ENCODE peak calls at places on chromosomes 6 and 20, in nine cellular contexts. One of them, this sample, is unnamed.

GRCh38 chr6:97925504-97925903 is 642.5 kb upstream of the MMS22L start:
- DNase-seq in transverse colon: no peak
- DNase-seq in spleen: no peak
- DNase-seq in adrenal gland: no peak
- DNase-seq in neural progenitor cell: no peak
- DNase-seq in brain microvascular endothelial cell: no peak
- DNase-seq in AG10803: peak
- DNase-seq in breast epithelium: no peak
- DNase-seq in mucosa of descending colon: no peak
- DNase-seq in this sample: no peak

GRCh38 chr6:163739968-163740367 is 325.4 kb downstream of the QKI start:
- DNase-seq in neural progenitor cell: no peak
- DNase-seq in breast epithelium: no peak
- DNase-seq in adrenal gland: peak
- DNase-seq in spleen: peak
- DNase-seq in brain microvascular endothelial cell: no peak
- DNase-seq in mucosa of descending colon: no peak
- DNase-seq in AG10803: no peak
- DNase-seq in transverse colon: no peak
- DNase-seq in this sample: no peak

GRCh38 chr6:142786476-142786875 is 158.5 kb downstream of the HIVEP2 start:
- DNase-seq in spleen: no peak
- DNase-seq in mucosa of descending colon: no peak
- DNase-seq in AG10803: no peak
- DNase-seq in breast epithelium: no peak
- DNase-seq in transverse colon: no peak
- DNase-seq in adrenal gland: no peak
- DNase-seq in brain microvascular endothelial cell: no peak
- DNase-seq in neural progenitor cell: no peak
- DNase-seq in this sample: no peak

GRCh38 chr6:152299336-152299735 is 337.8 kb downstream of the SYNE1 start:
- DNase-seq in spleen: no peak
- DNase-seq in mucosa of descending colon: no peak
- DNase-seq in brain microvascular endothelial cell: no peak
- DNase-seq in breast epithelium: no peak
- DNase-seq in AG10803: no peak
- DNase-seq in adrenal gland: no peak
- DNase-seq in neural progenitor cell: no peak
- DNase-seq in transverse colon: no peak
- DNase-seq in this sample: no peak

GRCh38 chr6:31814677-31815024 is 432 bp downstream of the HSPA1L start:
- DNase-seq in brain microvascular endothelial cell: peak
- DNase-seq in adrenal gland: peak
- DNase-seq in breast epithelium: peak
- DNase-seq in spleen: peak
- DNase-seq in transverse colon: peak
- DNase-seq in mucosa of descending colon: peak
- DNase-seq in neural progenitor cell: peak
- DNase-seq in AG10803: peak
- DNase-seq in this sample: peak

GRCh38 chr6:7579850-7580249 is 10.1 kb upstream of the SNRNP48 start:
- DNase-seq in AG10803: no peak
- DNase-seq in transverse colon: no peak
- DNase-seq in spleen: no peak
- DNase-seq in adrenal gland: no peak
- DNase-seq in mucosa of descending colon: no peak
- DNase-seq in breast epithelium: no peak
- DNase-seq in neural progenitor cell: no peak
- DNase-seq in brain microvascular endothelial cell: no peak
- DNase-seq in this sample: no peak

GRCh38 chr20:2707353-2708072 is 14.9 kb downstream of the EBF4 start:
- DNase-seq in brain microvascular endothelial cell: no peak
- DNase-seq in AG10803: no peak
- DNase-seq in mucosa of descending colon: no peak
- DNase-seq in transverse colon: no peak
- DNase-seq in spleen: no peak
- DNase-seq in adrenal gland: no peak
- DNase-seq in breast epithelium: no peak
- DNase-seq in neural progenitor cell: no peak
- DNase-seq in this sample: no peak

GRCh38 chr6:53349209-53349693 is 501 bp upstream of the ELOVL5 start:
- DNase-seq in neural progenitor cell: no peak
- DNase-seq in breast epithelium: no peak
- DNase-seq in adrenal gland: no peak
- DNase-seq in brain microvascular endothelial cell: no peak
- DNase-seq in spleen: no peak
- DNase-seq in transverse colon: no peak
- DNase-seq in mucosa of descending colon: no peak
- DNase-seq in AG10803: no peak
- DNase-seq in this sample: no peak

GRCh38 chr6:143136647-143137046 is 76.0 kb downstream of the AIG1 start:
- DNase-seq in adrenal gland: no peak
- DNase-seq in AG10803: no peak
- DNase-seq in brain microvascular endothelial cell: no peak
- DNase-seq in spleen: no peak
- DNase-seq in mucosa of descending colon: no peak
- DNase-seq in transverse colon: no peak
- DNase-seq in breast epithelium: no peak
- DNase-seq in neural progenitor cell: no peak
- DNase-seq in this sample: no peak

GRCh38 chr6:35146453-35146852 is 5.3 kb upstream of the TCP11 start:
- DNase-seq in transverse colon: peak
- DNase-seq in brain microvascular endothelial cell: peak
- DNase-seq in spleen: no peak
- DNase-seq in AG10803: peak
- DNase-seq in adrenal gland: peak
- DNase-seq in breast epithelium: no peak
- DNase-seq in neural progenitor cell: peak
- DNase-seq in mucosa of descending colon: peak
- DNase-seq in this sample: no peak

GRCh38 chr6:48765352-48765961 is 654.5 kb upstream of the PTCHD4 start:
- DNase-seq in breast epithelium: no peak
- DNase-seq in brain microvascular endothelial cell: peak
- DNase-seq in spleen: no peak
- DNase-seq in adrenal gland: peak
- DNase-seq in neural progenitor cell: peak
- DNase-seq in mucosa of descending colon: no peak
- DNase-seq in transverse colon: no peak
- DNase-seq in AG10803: peak
- DNase-seq in this sample: peak

GRCh38 chr6:142943746-142944125 is 1.2 kb downstream of the HIVEP2 start:
- DNase-seq in breast epithelium: no peak
- DNase-seq in AG10803: peak
- DNase-seq in adrenal gland: peak
- DNase-seq in brain microvascular endothelial cell: no peak
- DNase-seq in transverse colon: peak
- DNase-seq in neural progenitor cell: peak
- DNase-seq in mucosa of descending colon: peak
- DNase-seq in spleen: peak
- DNase-seq in this sample: no peak

GRCh38 chr6:5472583-5472982 is 211.3 kb downstream of the FARS2 start:
- DNase-seq in adrenal gland: no peak
- DNase-seq in transverse colon: no peak
- DNase-seq in neural progenitor cell: no peak
- DNase-seq in breast epithelium: no peak
- DNase-seq in brain microvascular endothelial cell: no peak
- DNase-seq in spleen: no peak
- DNase-seq in mucosa of descending colon: no peak
- DNase-seq in AG10803: no peak
- DNase-seq in this sample: no peak

GRCh38 chr6:78324213-78324612 is 543.1 kb upstream of the IRAK1BP1 start:
- DNase-seq in adrenal gland: no peak
- DNase-seq in brain microvascular endothelial cell: peak
- DNase-seq in transverse colon: no peak
- DNase-seq in mucosa of descending colon: no peak
- DNase-seq in breast epithelium: no peak
- DNase-seq in spleen: no peak
- DNase-seq in neural progenitor cell: no peak
- DNase-seq in AG10803: no peak
- DNase-seq in this sample: no peak

GRCh38 chr6:144007779-144008500 is at the start of gene PLAGL1:
- DNase-seq in spleen: peak
- DNase-seq in breast epithelium: no peak
- DNase-seq in brain microvascular endothelial cell: peak
- DNase-seq in adrenal gland: peak
- DNase-seq in mucosa of descending colon: peak
- DNase-seq in neural progenitor cell: peak
- DNase-seq in AG10803: peak
- DNase-seq in transverse colon: peak
- DNase-seq in this sample: no peak

GRCh38 chr20:63068711-63069367 is 62.1 kb upstream of the BHLHE23 start:
- DNase-seq in neural progenitor cell: no peak
- DNase-seq in transverse colon: no peak
- DNase-seq in AG10803: no peak
- DNase-seq in spleen: peak
- DNase-seq in mucosa of descending colon: no peak
- DNase-seq in brain microvascular endothelial cell: no peak
- DNase-seq in adrenal gland: no peak
- DNase-seq in breast epithelium: no peak
- DNase-seq in this sample: no peak

GRCh38 chr6:13445005-13445743 is 42.2 kb downstream of the GFOD1 start:
- DNase-seq in adrenal gland: peak
- DNase-seq in AG10803: peak
- DNase-seq in breast epithelium: peak
- DNase-seq in transverse colon: peak
- DNase-seq in mucosa of descending colon: peak
- DNase-seq in spleen: peak
- DNase-seq in brain microvascular endothelial cell: peak
- DNase-seq in neural progenitor cell: peak
- DNase-seq in this sample: no peak

DNA sequence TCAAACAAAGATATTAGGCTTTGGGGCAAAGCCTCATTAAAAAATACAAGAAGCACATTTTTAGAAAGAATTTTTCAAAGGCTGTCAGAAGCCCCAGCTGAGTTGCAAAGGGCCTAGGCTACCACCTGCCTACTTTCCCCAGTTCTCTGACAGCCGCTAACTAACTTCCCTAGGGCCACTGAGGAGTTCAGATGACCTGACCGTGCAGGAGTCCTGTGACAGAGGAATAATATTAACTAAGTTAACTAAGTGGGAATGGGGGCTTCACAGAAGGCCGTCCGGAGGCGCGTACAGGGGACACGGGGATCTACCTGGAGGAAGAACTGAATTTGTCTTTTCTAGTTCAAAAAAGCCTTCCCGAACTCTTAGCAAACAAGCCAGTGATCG is 884 bp downstream of the MCHR2 start:
- DNase-seq in spleen: no peak
- DNase-seq in adrenal gland: no peak
- DNase-seq in brain microvascular endothelial cell: no peak
- DNase-seq in mucosa of descending colon: no peak
- DNase-seq in transverse colon: no peak
- DNase-seq in neural progenitor cell: no peak
- DNase-seq in AG10803: no peak
- DNase-seq in breast epithelium: no peak
- DNase-seq in this sample: no peak
- H3K4me3 ChIP-seq in spleen: no peak
- H3K4me3 ChIP-seq in adrenal gland: no peak
- H3K4me3 ChIP-seq in brain microvascular endothelial cell: peak
- H3K4me3 ChIP-seq in mucosa of descending colon: no peak
- H3K4me3 ChIP-seq in transverse colon: no peak
- H3K4me3 ChIP-seq in neural progenitor cell: peak
- H3K4me3 ChIP-seq in AG10803: peak
- H3K4me3 ChIP-seq in breast epithelium: no peak
- H3K4me3 ChIP-seq in this sample: peak

GRCh38 chr6:33248932-33249731 is 22.5 kb downstream of the VPS52 start:
- DNase-seq in neural progenitor cell: peak
- DNase-seq in breast epithelium: peak
- DNase-seq in brain microvascular endothelial cell: peak
- DNase-seq in mucosa of descending colon: peak
- DNase-seq in transverse colon: peak
- DNase-seq in AG10803: peak
- DNase-seq in adrenal gland: peak
- DNase-seq in spleen: peak
- DNase-seq in this sample: peak
- TF ChIP-seq CTCF in neural progenitor cell: no peak
- TF ChIP-seq CTCF in breast epithelium: no peak
- TF ChIP-seq CTCF in brain microvascular endothelial cell: no peak
- TF ChIP-seq CTCF in mucosa of descending colon: no peak
- TF ChIP-seq CTCF in transverse colon: no peak
- TF ChIP-seq CTCF in AG10803: peak
- TF ChIP-seq CTCF in adrenal gland: no peak
- TF ChIP-seq CTCF in spleen: no peak
- TF ChIP-seq CTCF in this sample: peak

DNA sequence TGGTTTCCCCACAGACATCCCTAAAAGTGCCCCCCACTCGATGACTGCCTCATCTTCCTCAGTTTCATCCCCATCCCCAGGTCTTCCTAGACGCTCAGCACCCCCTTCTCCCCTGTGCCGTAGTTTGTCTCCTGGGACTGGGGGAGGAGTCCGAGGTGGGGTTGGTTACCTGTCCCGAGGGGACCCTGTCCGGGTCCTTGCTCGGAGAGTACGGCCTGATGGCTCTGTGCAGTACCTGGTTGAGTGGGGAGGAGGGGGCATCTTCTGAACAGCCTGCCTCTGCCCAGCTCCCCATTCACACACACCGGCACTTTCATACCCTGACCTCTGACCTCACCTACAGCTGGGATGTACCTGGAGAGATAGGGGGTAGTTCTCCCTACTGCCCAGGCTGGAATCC is 2.1 kb downstream of the CUTA start:
- DNase-seq in transverse colon: no peak
- DNase-seq in mucosa of descending colon: no peak
- DNase-seq in breast epithelium: no peak
- DNase-seq in brain microvascular endothelial cell: no peak
- DNase-seq in adrenal gland: peak
- DNase-seq in AG10803: no peak
- DNase-seq in spleen: peak
- DNase-seq in neural progenitor cell: no peak
- DNase-seq in this sample: no peak
- H3K4me3 ChIP-seq in transverse colon: no peak
- H3K4me3 ChIP-seq in mucosa of descending colon: no peak
- H3K4me3 ChIP-seq in breast epithelium: no peak
- H3K4me3 ChIP-seq in brain microvascular endothelial cell: peak
- H3K4me3 ChIP-seq in adrenal gland: no peak
- H3K4me3 ChIP-seq in AG10803: peak
- H3K4me3 ChIP-seq in spleen: no peak
- H3K4me3 ChIP-seq in neural progenitor cell: peak
- H3K4me3 ChIP-seq in this sample: peak

DNA sequence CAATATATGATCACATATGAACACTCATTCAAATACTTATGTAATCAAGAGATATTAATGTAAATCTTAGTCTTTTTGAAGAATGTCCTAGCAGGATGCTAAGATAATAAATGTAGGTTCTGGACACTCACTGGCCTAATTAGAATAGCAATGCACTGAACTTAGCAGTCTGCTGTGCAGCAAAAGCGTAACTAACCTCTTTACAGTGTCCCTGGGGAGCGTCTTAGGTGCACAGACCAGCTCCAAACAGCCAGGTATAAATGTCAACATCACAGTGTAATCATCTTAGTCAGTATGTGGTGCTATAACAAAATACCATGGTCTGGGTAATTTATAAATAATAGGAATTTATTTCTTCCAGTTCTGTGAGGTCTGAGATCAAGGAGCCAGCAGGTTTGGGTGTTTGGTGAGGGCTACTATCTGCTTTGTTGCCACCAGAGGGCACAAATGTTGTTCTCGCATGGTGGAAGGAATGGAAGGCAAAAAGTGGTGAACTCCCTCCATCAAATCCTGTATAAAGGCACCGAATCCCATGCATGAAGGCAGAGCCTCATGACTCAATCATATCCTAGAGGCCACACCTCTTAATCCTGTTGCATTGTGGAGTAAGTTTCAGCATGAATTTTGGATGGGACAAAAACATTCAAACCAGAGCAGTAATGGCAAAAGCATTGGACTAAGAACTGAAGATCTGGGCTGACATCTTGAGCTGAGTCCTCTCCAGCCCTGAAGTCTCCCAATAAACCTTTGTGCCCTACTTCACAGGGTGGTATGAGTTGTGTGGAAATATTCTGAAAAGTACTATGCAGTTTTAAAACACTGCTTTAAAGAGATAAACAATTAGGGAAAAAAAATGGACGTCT is 41.8 kb upstream of the FOXO3 start:
- DNase-seq in transverse colon: no peak
- DNase-seq in AG10803: peak
- DNase-seq in breast epithelium: no peak
- DNase-seq in spleen: no peak
- DNase-seq in brain microvascular endothelial cell: peak
- DNase-seq in adrenal gland: no peak
- DNase-seq in neural progenitor cell: peak
- DNase-seq in mucosa of descending colon: no peak
- DNase-seq in this sample: no peak
- TF ChIP-seq CTCF in transverse colon: peak
- TF ChIP-seq CTCF in AG10803: peak
- TF ChIP-seq CTCF in breast epithelium: no peak
- TF ChIP-seq CTCF in spleen: no peak
- TF ChIP-seq CTCF in brain microvascular endothelial cell: peak
- TF ChIP-seq CTCF in adrenal gland: no peak
- TF ChIP-seq CTCF in neural progenitor cell: peak
- TF ChIP-seq CTCF in mucosa of descending colon: no peak
- TF ChIP-seq CTCF in this sample: peak

This sample was measured in retinal pigment epithelial cell.